ENCODE peak calls at places on chromosomes 12 and 14, in four cellular contexts. C is IMR-90, P is GM12878, S is SK-N-SH. L is an unnamed sample.

GRCh38 chr14:100566119-100566518 is 21.1 kb downstream of the BEGAIN start:
- DNase-seq in C (no peak), P (no peak), S (no peak), L (no peak)

GRCh38 chr14:99350751-99351150 is 78.8 kb upstream of the BCL11B start:
- DNase-seq in C (no peak), P (no peak), S (peak), L (no peak)

GRCh38 chr14:69880051-69880487 is 853 bp downstream of the SMOC1 start:
- DNase-seq in C (peak), P (no peak), S (no peak), L (no peak)

GRCh38 chr12:81644503-81644902 is 114.6 kb downstream of the PPFIA2 start:
- DNase-seq in C (peak), P (no peak), S (peak), L (no peak)

GRCh38 chr12:55940065-55940732 is 9.2 kb downstream of the DGKA start:
- DNase-seq in C (peak), P (peak), S (peak), L (peak)

GRCh38 chr14:81125536-81125935 is 95.2 kb downstream of the GTF2A1 start:
- DNase-seq in C (no peak), P (no peak), S (no peak), L (no peak)

GRCh38 chr14:104546021-104546491 is 33.5 kb upstream of the C14orf180 start:
- DNase-seq in C (no peak), P (no peak), S (peak), L (no peak)

GRCh38 chr14:99327050-99327449 is 55.1 kb upstream of the BCL11B start:
- DNase-seq in C (no peak), P (no peak), S (peak), L (no peak)

GRCh38 chr14:105844810-105845724 is 318.7 kb downstream of the TMEM121 start:
- DNase-seq in C (no peak), P (no peak), S (no peak), L (no peak)

GRCh38 chr14:87896393-87897380 is 96.3 kb downstream of the GALC start:
- DNase-seq in C (peak), P (no peak), S (peak), L (peak)

GRCh38 chr12:23140710-23141109 is 515.7 kb downstream of the ETNK1 start:
- DNase-seq in C (no peak), P (no peak), S (no peak), L (no peak)

GRCh38 chr14:93775744-93776143 is 12.5 kb downstream of the PRIMA1 start:
- DNase-seq in C (no peak), P (no peak), S (no peak), L (peak)

GRCh38 chr14:35285991-35286564 is 6.1 kb upstream of the PSMA6 start:
- DNase-seq in C (no peak), P (no peak), S (no peak), L (no peak)

GRCh38 chr14:44204061-44204815 is 302.8 kb downstream of the FSCB start:
- DNase-seq in C (no peak), P (no peak), S (no peak), L (no peak)

GRCh38 chr12:120110550-120111501 is 5.7 kb downstream of the RAB35 start:
- DNase-seq in C (no peak), P (no peak), S (no peak), L (no peak)

GRCh38 chr12:113241191-113242017 is 20.1 kb downstream of the TPCN1 start:
- DNase-seq in C (peak), P (no peak), S (no peak), L (no peak)

GRCh38 chr12:66117242-66117641 is 13.3 kb downstream of the LLPH start:
- DNase-seq in C (no peak), P (no peak), S (no peak), L (no peak)

GRCh38 chr14:35594616-35595015 is 60.7 kb downstream of the INSM2 start:
- DNase-seq in C (peak), P (no peak), S (no peak), L (no peak)

GRCh38 chr14:105420141-105420975 is 731 bp downstream of the MTA1 start:
- DNase-seq in C (no peak), P (no peak), S (peak), L (no peak)

GRCh38 chr14:80211143-80212024 is at the start of gene DIO2:
- DNase-seq in C (peak), P (no peak), S (no peak), L (no peak)

GRCh38 chr14:41303506-41303905 is 303.2 kb upstream of the LRFN5 start:
- DNase-seq in C (no peak), P (no peak), S (no peak), L (no peak)
- TF ChIP-seq MXI1 in C (no peak), P (no peak), S (no peak), L (no peak)

GRCh38 chr14:74941676-74942097 is 13.7 kb downstream of the PGF start:
- DNase-seq in C (peak), P (no peak), S (no peak), L (peak)
- TF ChIP-seq MXI1 in C (no peak), P (no peak), S (no peak), L (no peak)

GRCh38 chr12:26124491-26125450 is at the start of gene BHLHE41:
- DNase-seq in C (peak), P (no peak), S (peak), L (peak)
- TF ChIP-seq MXI1 in C (no peak), P (no peak), S (no peak), L (no peak)

DNA sequence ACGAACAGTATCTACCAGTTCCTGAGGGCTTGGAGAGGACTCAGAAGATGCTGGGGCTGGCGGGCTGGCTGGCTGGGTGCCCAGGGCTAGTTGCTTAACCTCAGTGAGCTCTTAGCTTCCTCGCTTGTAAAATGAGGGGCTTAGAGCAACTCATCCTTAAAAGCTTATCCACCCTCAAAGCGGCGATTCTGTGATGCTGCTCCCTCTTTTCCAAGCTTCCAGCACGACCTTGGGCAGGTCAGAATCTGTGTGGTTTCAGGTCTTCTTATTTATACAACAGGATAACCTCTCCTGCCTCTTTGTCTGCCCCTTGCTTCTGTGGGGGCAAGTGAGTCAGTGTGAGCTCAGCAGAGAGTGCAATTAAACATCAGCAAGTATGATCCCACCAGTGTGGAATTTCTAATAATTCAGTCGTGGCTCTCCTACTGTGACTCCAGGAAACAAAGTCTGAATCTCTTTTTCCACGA is 281.8 kb downstream of the KSR2 start:
- DNase-seq in C (no peak), P (no peak), S (peak), L (no peak)
- TF ChIP-seq MXI1 in C (no peak), P (no peak), S (no peak), L (no peak)

GRCh38 chr12:47791351-47791746 is 18.3 kb downstream of the SLC48A1 start:
- DNase-seq in C (no peak), P (no peak), S (no peak), L (no peak)

GRCh38 chr12:47791874-47792273 is 18.8 kb downstream of the SLC48A1 start:
- DNase-seq in C (no peak), P (no peak), S (no peak), L (no peak)

GRCh38 chr12:47795121-47795813 is 22.2 kb downstream of the SLC48A1 start:
- DNase-seq in C (no peak), P (no peak), S (no peak), L (no peak)

GRCh38 chr12:47794679-47795078 is 21.6 kb downstream of the SLC48A1 start:
- DNase-seq in C (no peak), P (no peak), S (no peak), L (no peak)

DNA sequence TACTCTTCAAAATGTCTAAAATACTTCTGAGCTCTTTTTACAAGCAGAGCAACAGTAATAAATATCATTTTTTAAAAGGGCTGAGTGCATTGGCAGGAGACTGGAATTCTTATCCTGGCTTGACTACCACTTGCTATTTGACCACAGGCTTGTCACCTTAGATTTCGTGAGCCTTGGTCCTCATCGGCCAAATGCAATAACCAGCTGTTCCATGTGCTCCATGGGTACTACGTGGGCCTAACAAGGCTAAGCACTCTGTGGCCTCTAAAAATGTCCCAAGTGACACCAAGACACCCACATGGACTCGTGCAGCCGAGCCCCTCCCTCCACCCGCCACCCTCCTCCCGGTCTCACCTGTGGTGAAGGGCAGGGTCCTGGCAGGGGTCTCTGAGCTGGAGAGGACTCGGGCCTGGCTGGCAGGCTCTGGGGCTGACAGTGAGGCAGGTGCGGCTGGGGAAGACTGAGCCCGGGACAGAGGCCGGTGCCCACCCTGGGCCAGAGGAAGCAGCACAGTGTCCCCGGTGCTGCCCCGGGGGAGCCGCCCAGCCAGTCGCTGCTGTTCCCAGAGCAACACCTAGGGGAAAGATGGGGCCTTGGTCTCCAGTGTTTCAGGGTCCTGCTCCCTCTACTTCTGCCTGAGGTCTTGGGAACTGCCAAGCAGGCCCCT is 20.1 kb downstream of the SLC48A1 start:
- DNase-seq in C (no peak), P (no peak), S (no peak), L (no peak)
- TF ChIP-seq MXI1 in C (no peak), P (no peak), S (no peak), L (no peak)

DNA sequence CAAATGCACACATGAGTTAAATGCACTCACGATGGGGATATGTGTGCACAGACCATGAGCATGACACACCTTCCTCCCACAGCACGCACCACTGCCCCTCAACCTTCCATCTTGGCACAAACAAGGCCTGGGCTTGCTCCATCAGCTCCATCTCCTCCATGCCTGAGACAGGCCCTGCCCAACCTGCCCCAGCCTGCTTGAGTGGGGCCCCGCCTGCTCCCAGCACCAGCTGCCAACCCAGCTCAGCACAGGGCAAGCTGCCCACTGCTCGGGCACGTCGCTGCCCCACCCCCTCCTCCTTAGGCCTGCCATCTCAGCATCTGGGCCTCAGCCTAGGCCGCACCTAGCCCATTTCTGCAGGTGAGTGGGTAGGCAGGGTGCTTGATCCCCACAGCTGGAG is 27.6 kb upstream of the KRT78 start:
- DNase-seq in C (no peak), P (no peak), S (no peak), L (no peak)
- TF ChIP-seq MXI1 in C (no peak), P (no peak), S (no peak), L (no peak)

DNA sequence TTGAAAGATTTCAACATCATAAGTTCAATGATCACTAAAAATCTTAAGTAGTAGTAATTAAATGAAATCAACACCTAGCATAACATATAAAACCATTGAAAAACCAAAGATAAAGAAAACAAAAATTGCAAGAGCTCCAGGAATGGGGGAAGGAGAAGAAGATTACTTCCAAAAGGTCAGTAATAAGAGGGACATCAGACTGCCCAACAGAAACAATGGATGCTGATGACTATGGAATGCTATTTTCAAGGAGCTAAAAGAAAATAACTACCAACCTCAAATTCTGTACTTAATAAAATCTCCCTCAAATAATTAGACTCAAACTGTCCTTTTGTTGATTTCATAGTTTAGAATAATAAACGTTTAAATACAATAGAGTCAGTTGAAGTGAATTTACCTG is 314.5 kb upstream of the LMO3 start:
- DNase-seq in C (no peak), P (no peak), S (no peak), L (no peak)
- TF ChIP-seq MXI1 in C (no peak), P (no peak), S (no peak), L (no peak)

GRCh38 chr12:91958816-91959215 is 186.8 kb downstream of the BTG1 start:
- DNase-seq in C (peak), P (no peak), S (no peak), L (no peak)

GRCh38 chr12:91954761-91955160 is 190.9 kb downstream of the BTG1 start:
- DNase-seq in C (no peak), P (no peak), S (no peak), L (no peak)

GRCh38 chr12:91952916-91953315 is 192.7 kb downstream of the BTG1 start:
- DNase-seq in C (no peak), P (no peak), S (no peak), L (no peak)

GRCh38 chr12:91951571-91951970 is 194.1 kb downstream of the BTG1 start:
- DNase-seq in C (peak), P (no peak), S (no peak), L (no peak)

GRCh38 chr12:91954326-91954725 is 191.3 kb downstream of the BTG1 start:
- DNase-seq in C (no peak), P (no peak), S (no peak), L (no peak)
- TF ChIP-seq MXI1 in C (no peak), P (no peak), S (no peak), L (no peak)

L was measured in K562.